ENCODE peak calls at places on chromosome 18, in six cellular contexts. Q is PC-9; Z is mammary epithelial cell; Y is stimulated activated CD4-positive, alpha-beta T cell treated with anti-CD3 and anti-CD28 coated beads, Interleukin-1b, Interleukin-23, amount 100 ng/mL, for 1 hour; L is osteocyte; B is A172. P is an unnamed sample.

GRCh38 chr18:36672437-36673344 is 156.1 kb downstream of the TPGS2 start:
- DNase-seq in Q (no peak), Z (peak; percentile 99), Y (no peak), L (no peak), B (peak; percentile 21), P (no peak)

GRCh38 chr18:1848716-1849115 is 722.6 kb downstream of the METTL4 start:
- DNase-seq in Q (peak; percentile 63), Z (peak; percentile 83), Y (no peak), L (no peak), B (no peak), P (no peak)

GRCh38 chr18:58603365-58604067 is 25.4 kb downstream of the ALPK2 start:
- DNase-seq in Q (no peak), Z (no peak), Y (no peak), L (no peak), B (no peak), P (peak; percentile 33)

GRCh38 chr18:24262097-24262496 is 123.2 kb downstream of the CABYR start:
- DNase-seq in Q (no peak), Z (no peak), Y (no peak), L (no peak), B (no peak), P (no peak)

GRCh38 chr18:30578707-30579106 is 463.8 kb downstream of the DSC3 start:
- DNase-seq in Q (no peak), Z (no peak), Y (no peak), L (no peak), B (no peak), P (no peak)

GRCh38 chr18:13136056-13136688 is 82.4 kb upstream of the LDLRAD4 start:
- DNase-seq in Q (no peak), Z (peak; percentile 3), Y (no peak), L (no peak), B (no peak), P (no peak)

GRCh38 chr18:50151876-50152275 is 43.1 kb downstream of the MYO5B start:
- DNase-seq in Q (no peak), Z (peak; percentile 78), Y (no peak), L (no peak), B (peak; percentile 42), P (no peak)

GRCh38 chr18:50819727-50820378 is at the start of gene MRO:
- DNase-seq in Q (peak; percentile 59), Z (peak; percentile 46), Y (peak; percentile 62), L (peak; percentile 92), B (peak; percentile 45), P (peak; percentile 93)

GRCh38 chr18:31661965-31662364 is 22.4 kb downstream of the B4GALT6 start:
- DNase-seq in Q (peak; percentile 60), Z (no peak), Y (no peak), L (no peak), B (peak; percentile 68), P (no peak)

GRCh38 chr18:68660355-68661183 is 54.3 kb downstream of the TMX3 start:
- DNase-seq in Q (no peak), Z (peak; percentile 27), Y (no peak), L (no peak), B (peak; percentile 21), P (no peak)

GRCh38 chr18:36602620-36603019 is 226.2 kb downstream of the TPGS2 start:
- DNase-seq in Q (no peak), Z (no peak), Y (no peak), L (no peak), B (no peak), P (no peak)

P was measured in sigmoid colon.